ENCODE peak calls at places on chromosome 1, in six cellular contexts. One of them, this sample, is unnamed.

GRCh38 chr1:244361764-244362473 is 89.8 kb downstream of the ADSS2 start:
- DNase-seq in left ventricle myocardium inferior: no peak
- DNase-seq in colonic mucosa: no peak
- DNase-seq in vagina: no peak
- DNase-seq in breast epithelium: no peak
- DNase-seq in skeletal muscle cell: no peak
- DNase-seq in this sample: no peak

GRCh38 chr1:155801149-155801548 is 55.9 kb downstream of the GON4L start:
- DNase-seq in left ventricle myocardium inferior: no peak
- DNase-seq in colonic mucosa: no peak
- DNase-seq in vagina: no peak
- DNase-seq in breast epithelium: no peak
- DNase-seq in skeletal muscle cell: no peak
- DNase-seq in this sample: no peak

GRCh38 chr1:203557390-203557789 is 63.4 kb downstream of the OPTC start:
- DNase-seq in left ventricle myocardium inferior: peak
- DNase-seq in colonic mucosa: no peak
- DNase-seq in vagina: no peak
- DNase-seq in breast epithelium: no peak
- DNase-seq in skeletal muscle cell: peak
- DNase-seq in this sample: peak

GRCh38 chr1:176854725-176855433 is 309.6 kb downstream of the ASTN1 start:
- DNase-seq in left ventricle myocardium inferior: no peak
- DNase-seq in colonic mucosa: no peak
- DNase-seq in vagina: no peak
- DNase-seq in breast epithelium: no peak
- DNase-seq in skeletal muscle cell: no peak
- DNase-seq in this sample: no peak

GRCh38 chr1:116489231-116489697 is 81.6 kb downstream of the CD58 start:
- DNase-seq in left ventricle myocardium inferior: no peak
- DNase-seq in colonic mucosa: peak
- DNase-seq in vagina: no peak
- DNase-seq in breast epithelium: peak
- DNase-seq in skeletal muscle cell: no peak
- DNase-seq in this sample: no peak

GRCh38 chr1:4778056-4778455 is 123.6 kb downstream of the AJAP1 start:
- DNase-seq in left ventricle myocardium inferior: no peak
- DNase-seq in colonic mucosa: no peak
- DNase-seq in vagina: no peak
- DNase-seq in breast epithelium: no peak
- DNase-seq in skeletal muscle cell: no peak
- DNase-seq in this sample: no peak

GRCh38 chr1:109864960-109865611 is 45.6 kb upstream of the CSF1 start:
- DNase-seq in left ventricle myocardium inferior: no peak
- DNase-seq in colonic mucosa: no peak
- DNase-seq in vagina: no peak
- DNase-seq in breast epithelium: no peak
- DNase-seq in skeletal muscle cell: peak
- DNase-seq in this sample: peak

GRCh38 chr1:216766633-216767325 is 43.5 kb upstream of the ESRRG start:
- DNase-seq in left ventricle myocardium inferior: no peak
- DNase-seq in colonic mucosa: no peak
- DNase-seq in vagina: no peak
- DNase-seq in breast epithelium: no peak
- DNase-seq in skeletal muscle cell: peak
- DNase-seq in this sample: no peak

GRCh38 chr1:212162635-212163034 is 122.6 kb upstream of the PPP2R5A start:
- DNase-seq in left ventricle myocardium inferior: peak
- DNase-seq in colonic mucosa: no peak
- DNase-seq in vagina: no peak
- DNase-seq in breast epithelium: peak
- DNase-seq in skeletal muscle cell: peak
- DNase-seq in this sample: no peak

GRCh38 chr1:6234502-6235295 is 1.1 kb downstream of the ICMT start:
- DNase-seq in left ventricle myocardium inferior: no peak
- DNase-seq in colonic mucosa: no peak
- DNase-seq in vagina: no peak
- DNase-seq in breast epithelium: no peak
- DNase-seq in skeletal muscle cell: no peak
- DNase-seq in this sample: no peak

GRCh38 chr1:185670187-185670627 is 64.0 kb upstream of the HMCN1 start:
- DNase-seq in left ventricle myocardium inferior: no peak
- DNase-seq in colonic mucosa: no peak
- DNase-seq in vagina: no peak
- DNase-seq in breast epithelium: no peak
- DNase-seq in skeletal muscle cell: peak
- DNase-seq in this sample: no peak

GRCh38 chr1:21650400-21650799 is 18.8 kb downstream of the RAP1GAP start:
- DNase-seq in left ventricle myocardium inferior: no peak
- DNase-seq in colonic mucosa: no peak
- DNase-seq in vagina: no peak
- DNase-seq in breast epithelium: no peak
- DNase-seq in skeletal muscle cell: no peak
- DNase-seq in this sample: no peak

GRCh38 chr1:171243878-171244277 is 4.4 kb upstream of the FMO1 start:
- DNase-seq in left ventricle myocardium inferior: no peak
- DNase-seq in colonic mucosa: no peak
- DNase-seq in vagina: no peak
- DNase-seq in breast epithelium: no peak
- DNase-seq in skeletal muscle cell: no peak
- DNase-seq in this sample: no peak

GRCh38 chr1:202155478-202156021 is 4.9 kb downstream of the PTPN7 start:
- DNase-seq in left ventricle myocardium inferior: peak
- DNase-seq in colonic mucosa: peak
- DNase-seq in vagina: no peak
- DNase-seq in breast epithelium: no peak
- DNase-seq in skeletal muscle cell: no peak
- DNase-seq in this sample: no peak

GRCh38 chr1:118504867-118505266 is 319.8 kb upstream of the SPAG17 start:
- DNase-seq in left ventricle myocardium inferior: peak
- DNase-seq in colonic mucosa: no peak
- DNase-seq in vagina: no peak
- DNase-seq in breast epithelium: no peak
- DNase-seq in skeletal muscle cell: no peak
- DNase-seq in this sample: no peak

GRCh38 chr1:157626099-157626498 is 28.2 kb upstream of the FCRL4 start:
- DNase-seq in left ventricle myocardium inferior: no peak
- DNase-seq in colonic mucosa: peak
- DNase-seq in vagina: no peak
- DNase-seq in breast epithelium: no peak
- DNase-seq in skeletal muscle cell: no peak
- DNase-seq in this sample: no peak

GRCh38 chr1:47593001-47593568 is 155.2 kb downstream of the FOXD2 start:
- DNase-seq in left ventricle myocardium inferior: no peak
- DNase-seq in colonic mucosa: no peak
- DNase-seq in vagina: no peak
- DNase-seq in breast epithelium: no peak
- DNase-seq in skeletal muscle cell: no peak
- DNase-seq in this sample: no peak

GRCh38 chr1:20184481-20184900 is 1.4 kb upstream of the UBXN10 start:
- DNase-seq in left ventricle myocardium inferior: no peak
- DNase-seq in colonic mucosa: no peak
- DNase-seq in vagina: no peak
- DNase-seq in breast epithelium: no peak
- DNase-seq in skeletal muscle cell: no peak
- DNase-seq in this sample: no peak

GRCh38 chr1:216723274-216723780 is at the start of gene ESRRG:
- DNase-seq in left ventricle myocardium inferior: peak
- DNase-seq in colonic mucosa: peak
- DNase-seq in vagina: no peak
- DNase-seq in breast epithelium: peak
- DNase-seq in skeletal muscle cell: no peak
- DNase-seq in this sample: no peak

GRCh38 chr1:31374511-31375196 is 1.8 kb upstream of the FABP3 start:
- DNase-seq in left ventricle myocardium inferior: peak
- DNase-seq in colonic mucosa: no peak
- DNase-seq in vagina: no peak
- DNase-seq in breast epithelium: no peak
- DNase-seq in skeletal muscle cell: peak
- DNase-seq in this sample: peak

GRCh38 chr1:85333186-85333585 is 56.8 kb upstream of the BCL10 start:
- DNase-seq in left ventricle myocardium inferior: no peak
- DNase-seq in colonic mucosa: no peak
- DNase-seq in vagina: no peak
- DNase-seq in breast epithelium: no peak
- DNase-seq in skeletal muscle cell: no peak
- DNase-seq in this sample: no peak

GRCh38 chr1:231750818-231751623 is 124.4 kb downstream of the DISC1 start:
- DNase-seq in left ventricle myocardium inferior: no peak
- DNase-seq in colonic mucosa: no peak
- DNase-seq in vagina: no peak
- DNase-seq in breast epithelium: no peak
- DNase-seq in skeletal muscle cell: no peak
- DNase-seq in this sample: no peak

GRCh38 chr1:10306435-10306834 is 92.4 kb upstream of the PGD start:
- DNase-seq in left ventricle myocardium inferior: no peak
- DNase-seq in colonic mucosa: no peak
- DNase-seq in vagina: no peak
- DNase-seq in breast epithelium: no peak
- DNase-seq in skeletal muscle cell: no peak
- DNase-seq in this sample: no peak

GRCh38 chr1:237478082-237478481 is 412.6 kb downstream of the ZP4 start:
- DNase-seq in left ventricle myocardium inferior: no peak
- DNase-seq in colonic mucosa: no peak
- DNase-seq in vagina: no peak
- DNase-seq in breast epithelium: no peak
- DNase-seq in skeletal muscle cell: no peak
- DNase-seq in this sample: no peak

GRCh38 chr1:33244809-33245186 is 11.5 kb upstream of the ZNF362 start:
- DNase-seq in left ventricle myocardium inferior: no peak
- DNase-seq in colonic mucosa: no peak
- DNase-seq in vagina: no peak
- DNase-seq in breast epithelium: no peak
- DNase-seq in skeletal muscle cell: no peak
- DNase-seq in this sample: no peak

GRCh38 chr1:167601442-167602380 is 28.3 kb upstream of the RCSD1 start:
- DNase-seq in left ventricle myocardium inferior: peak
- DNase-seq in colonic mucosa: peak
- DNase-seq in vagina: no peak
- DNase-seq in breast epithelium: no peak
- DNase-seq in skeletal muscle cell: no peak
- DNase-seq in this sample: peak

GRCh38 chr1:202343652-202344349 is 2.1 kb upstream of the UBE2T start:
- DNase-seq in left ventricle myocardium inferior: no peak
- DNase-seq in colonic mucosa: no peak
- DNase-seq in vagina: no peak
- DNase-seq in breast epithelium: no peak
- DNase-seq in skeletal muscle cell: no peak
- DNase-seq in this sample: no peak

GRCh38 chr1:153356392-153357075 is 1.1 kb upstream of the S100A9 start:
- DNase-seq in left ventricle myocardium inferior: no peak
- DNase-seq in colonic mucosa: peak
- DNase-seq in vagina: peak
- DNase-seq in breast epithelium: no peak
- DNase-seq in skeletal muscle cell: no peak
- DNase-seq in this sample: no peak

GRCh38 chr1:177858222-177858894 is 111.5 kb downstream of the SEC16B start:
- DNase-seq in left ventricle myocardium inferior: no peak
- DNase-seq in colonic mucosa: no peak
- DNase-seq in vagina: no peak
- DNase-seq in breast epithelium: no peak
- DNase-seq in skeletal muscle cell: no peak
- DNase-seq in this sample: no peak

GRCh38 chr1:91792393-91793032 is 93.4 kb downstream of the TGFBR3 start:
- DNase-seq in left ventricle myocardium inferior: no peak
- DNase-seq in colonic mucosa: no peak
- DNase-seq in vagina: no peak
- DNase-seq in breast epithelium: no peak
- DNase-seq in skeletal muscle cell: no peak
- DNase-seq in this sample: no peak

GRCh38 chr1:91791103-91791502 is 94.8 kb downstream of the TGFBR3 start:
- DNase-seq in left ventricle myocardium inferior: no peak
- DNase-seq in colonic mucosa: no peak
- DNase-seq in vagina: no peak
- DNase-seq in breast epithelium: no peak
- DNase-seq in skeletal muscle cell: no peak
- DNase-seq in this sample: no peak

GRCh38 chr1:91791691-91792392 is 94.1 kb downstream of the TGFBR3 start:
- DNase-seq in left ventricle myocardium inferior: no peak
- DNase-seq in colonic mucosa: no peak
- DNase-seq in vagina: no peak
- DNase-seq in breast epithelium: no peak
- DNase-seq in skeletal muscle cell: no peak
- DNase-seq in this sample: no peak

GRCh38 chr1:91793877-91794276 is 92.1 kb downstream of the TGFBR3 start:
- DNase-seq in left ventricle myocardium inferior: no peak
- DNase-seq in colonic mucosa: no peak
- DNase-seq in vagina: no peak
- DNase-seq in breast epithelium: no peak
- DNase-seq in skeletal muscle cell: no peak
- DNase-seq in this sample: no peak

DNA sequence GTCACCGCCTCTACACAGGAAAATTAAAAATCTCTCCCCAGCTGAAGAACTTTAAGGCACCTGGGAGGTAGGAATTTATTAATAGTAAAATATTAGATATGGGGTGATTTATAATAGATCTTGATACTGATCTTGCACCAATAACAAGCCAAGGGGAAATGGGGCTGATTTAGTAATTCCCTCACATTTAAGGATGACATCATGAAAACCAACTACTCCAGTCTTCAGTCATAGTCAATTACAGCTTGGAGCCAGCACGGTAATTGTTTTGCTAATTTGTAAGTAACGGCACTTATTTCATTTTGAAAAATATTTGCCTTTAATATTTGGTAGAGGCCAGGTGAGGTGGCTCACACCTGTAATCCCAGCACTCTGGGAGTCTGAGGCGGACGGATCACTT is 92.8 kb downstream of the TGFBR3 start:
- DNase-seq in left ventricle myocardium inferior: no peak
- DNase-seq in colonic mucosa: no peak
- DNase-seq in vagina: no peak
- DNase-seq in breast epithelium: no peak
- DNase-seq in skeletal muscle cell: no peak
- DNase-seq in this sample: no peak
- H3K4me3 ChIP-seq in left ventricle myocardium inferior: no peak
- H3K4me3 ChIP-seq in colonic mucosa: no peak
- H3K4me3 ChIP-seq in vagina: no peak
- H3K4me3 ChIP-seq in breast epithelium: no peak
- H3K4me3 ChIP-seq in skeletal muscle cell: no peak
- H3K4me3 ChIP-seq in this sample: no peak

GRCh38 chr1:151830055-151830454 is 1.5 kb downstream of the RORC start:
- DNase-seq in left ventricle myocardium inferior: no peak
- DNase-seq in colonic mucosa: no peak
- DNase-seq in vagina: no peak
- DNase-seq in breast epithelium: no peak
- DNase-seq in skeletal muscle cell: no peak
- DNase-seq in this sample: no peak
- H3K4me3 ChIP-seq in left ventricle myocardium inferior: no peak
- H3K4me3 ChIP-seq in colonic mucosa: no peak
- H3K4me3 ChIP-seq in vagina: no peak
- H3K4me3 ChIP-seq in breast epithelium: no peak
- H3K4me3 ChIP-seq in skeletal muscle cell: no peak
- H3K4me3 ChIP-seq in this sample: no peak

GRCh38 chr1:234862944-234863515 is 253.1 kb upstream of the IRF2BP2 start:
- DNase-seq in left ventricle myocardium inferior: peak
- DNase-seq in colonic mucosa: peak
- DNase-seq in vagina: no peak
- DNase-seq in breast epithelium: peak
- DNase-seq in skeletal muscle cell: peak
- DNase-seq in this sample: peak
- H3K4me3 ChIP-seq in left ventricle myocardium inferior: peak
- H3K4me3 ChIP-seq in colonic mucosa: no peak
- H3K4me3 ChIP-seq in vagina: no peak
- H3K4me3 ChIP-seq in breast epithelium: no peak
- H3K4me3 ChIP-seq in skeletal muscle cell: peak
- H3K4me3 ChIP-seq in this sample: no peak

GRCh38 chr1:1359668-1360468 is 1.5 kb upstream of the MXRA8 start:
- DNase-seq in left ventricle myocardium inferior: peak
- DNase-seq in colonic mucosa: peak
- DNase-seq in vagina: no peak
- DNase-seq in breast epithelium: peak
- DNase-seq in skeletal muscle cell: no peak
- DNase-seq in this sample: no peak
- H3K4me3 ChIP-seq in left ventricle myocardium inferior: peak
- H3K4me3 ChIP-seq in colonic mucosa: no peak
- H3K4me3 ChIP-seq in vagina: no peak
- H3K4me3 ChIP-seq in breast epithelium: peak
- H3K4me3 ChIP-seq in skeletal muscle cell: no peak
- H3K4me3 ChIP-seq in this sample: no peak